ENCODE peak calls at places on chromosomes 2 and 18, in ten cellular contexts. L, Z, B, G, V, Y, W, F, I and K are unnamed samples.
A peak's percentile ranks its signal among the peaks of the same experiment; 100 is the strongest.

GRCh38 chr2:103165836-103166235 is 404.0 kb downstream of the TMEM182 start:
- DNase-seq in L (no peak), Z (no peak), B (no peak), G (no peak), V (no peak), Y (no peak), W (no peak), F (no peak), I (no peak), K (no peak)

GRCh38 chr2:203846490-203847105 is 21.0 kb upstream of the CTLA4 start:
- DNase-seq in L (no peak), Z (peak; percentile 36), B (no peak), G (no peak), V (no peak), Y (no peak), W (peak; percentile 40), F (no peak), I (no peak), K (no peak)

GRCh38 chr2:20553580-20553979 is 97.3 kb downstream of the HS1BP3 start:
- DNase-seq in L (no peak), Z (no peak), B (no peak), G (no peak), V (no peak), Y (no peak), W (no peak), F (no peak), I (no peak), K (no peak)

GRCh38 chr2:160491922-160492371 is 1.7 kb downstream of the RBMS1 start:
- DNase-seq in L (peak; percentile 38), Z (no peak), B (no peak), G (no peak), V (no peak), Y (peak; percentile 45), W (no peak), F (no peak), I (no peak), K (peak; percentile 65)

GRCh38 chr2:236711440-236711839 is 141.8 kb downstream of the ACKR3 start:
- DNase-seq in L (no peak), Z (no peak), B (no peak), G (no peak), V (no peak), Y (peak; percentile 89), W (peak; percentile 46), F (no peak), I (no peak), K (no peak)

GRCh38 chr2:120722603-120723421 is 12.9 kb upstream of the GLI2 start:
- DNase-seq in L (no peak), Z (no peak), B (no peak), G (no peak), V (no peak), Y (peak; percentile 44), W (no peak), F (no peak), I (no peak), K (peak; percentile 68)

GRCh38 chr18:8882632-8883408 is 177.5 kb downstream of the MTCL1 start:
- DNase-seq in L (no peak), Z (no peak), B (peak; percentile 95), G (no peak), V (no peak), Y (peak; percentile 93), W (no peak), F (peak; percentile 40), I (no peak), K (peak; percentile 7)

GRCh38 chr2:138207531-138207930 is 243.3 kb downstream of the HNMT start:
- DNase-seq in L (no peak), Z (no peak), B (no peak), G (no peak), V (no peak), Y (no peak), W (no peak), F (no peak), I (no peak), K (no peak)

GRCh38 chr18:48124857-48125626 is 194.6 kb upstream of the SMAD2 start:
- DNase-seq in L (no peak), Z (no peak), B (no peak), G (no peak), V (no peak), Y (no peak), W (no peak), F (no peak), I (no peak), K (no peak)

GRCh38 chr2:20578895-20579825 is 71.7 kb downstream of the HS1BP3 start:
- DNase-seq in L (peak; percentile 91), Z (peak; percentile 83), B (peak; percentile 92), G (no peak), V (no peak), Y (peak; percentile 94), W (peak; percentile 90), F (no peak), I (no peak), K (peak; percentile 100)

GRCh38 chr18:48060346-48060745 is 129.9 kb upstream of the SMAD2 start:
- DNase-seq in L (no peak), Z (no peak), B (no peak), G (peak; percentile 2), V (no peak), Y (no peak), W (no peak), F (no peak), I (no peak), K (no peak)

GRCh38 chr2:25123682-25124081 is 44.7 kb downstream of the POMC start:
- DNase-seq in L (no peak), Z (no peak), B (no peak), G (no peak), V (no peak), Y (no peak), W (no peak), F (no peak), I (no peak), K (no peak)

GRCh38 chr2:143481231-143481613 is 352.0 kb downstream of the ARHGAP15 start:
- DNase-seq in L (no peak), Z (no peak), B (no peak), G (no peak), V (no peak), Y (no peak), W (peak; percentile 20), F (no peak), I (no peak), K (no peak)

GRCh38 chr2:236161082-236161462 is 7.1 kb downstream of the GBX2 start:
- DNase-seq in L (no peak), Z (no peak), B (no peak), G (no peak), V (no peak), Y (no peak), W (no peak), F (no peak), I (no peak), K (no peak)

GRCh38 chr2:180657054-180657453 is 323.4 kb upstream of the UBE2E3 start:
- DNase-seq in L (peak; percentile 60), Z (no peak), B (peak; percentile 48), G (no peak), V (no peak), Y (peak; percentile 90), W (no peak), F (no peak), I (peak; percentile 27), K (no peak)

GRCh38 chr2:177679611-177680530 is 287.3 kb downstream of the AGPS start:
- DNase-seq in L (no peak), Z (no peak), B (no peak), G (no peak), V (no peak), Y (no peak), W (peak; percentile 26), F (no peak), I (no peak), K (peak; percentile 50)

GRCh38 chr18:64110692-64111480 is 38.0 kb downstream of the LINC00305 start:
- DNase-seq in L (peak; percentile 16), Z (no peak), B (no peak), G (no peak), V (no peak), Y (no peak), W (no peak), F (peak; percentile 56), I (no peak), K (no peak)

GRCh38 chr2:43159797-43160196 is 66.6 kb downstream of the ZFP36L2 start:
- DNase-seq in L (no peak), Z (no peak), B (no peak), G (no peak), V (no peak), Y (no peak), W (no peak), F (no peak), I (no peak), K (no peak)

GRCh38 chr18:9516437-9517064 is 41.2 kb downstream of the RALBP1 start:
- DNase-seq in L (peak; percentile 42), Z (no peak), B (peak; percentile 8), G (no peak), V (no peak), Y (peak; percentile 79), W (no peak), F (no peak), I (no peak), K (peak; percentile 65)

DNA sequence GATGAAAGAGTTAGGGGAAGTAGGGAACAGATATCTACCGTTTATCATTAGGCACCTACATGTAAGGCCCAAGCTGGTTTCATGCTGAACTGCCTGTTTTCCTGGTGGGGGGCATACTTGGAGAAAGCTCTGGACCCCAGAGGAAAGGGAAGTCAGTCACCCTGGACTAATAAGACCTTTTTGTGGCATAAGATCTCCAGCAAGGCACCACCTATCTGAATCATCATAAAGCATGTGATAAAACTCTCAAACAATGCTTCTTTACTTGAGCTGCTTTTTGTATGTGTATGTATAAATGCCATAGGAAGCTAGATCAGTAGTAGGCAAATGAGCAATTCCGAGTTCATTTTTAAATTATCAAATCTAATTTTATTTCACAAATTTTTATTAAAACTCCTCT is 104.8 kb downstream of the TANC1 start:
- DNase-seq in L (no peak), Z (no peak), B (no peak), G (no peak), V (no peak), Y (peak; percentile 60), W (no peak), F (no peak), I (no peak), K (peak; percentile 79)
- H3K27ac ChIP-seq in L (peak overlapping the region; percentile 33), Z (no peak overlapping the region), B (no peak overlapping the region), G (no peak overlapping the region), V (no peak overlapping the region), Y (peak overlapping the region; percentile 84), W (no peak overlapping the region), F (no peak overlapping the region), I (peak overlapping the region; percentile 31), K (peak overlapping the region; percentile 85)

GRCh38 chr18:45802814-45803492 is 22.5 kb upstream of the SIGLEC15 start:
- DNase-seq in L (peak; percentile 78), Z (no peak), B (peak; percentile 93), G (no peak), V (no peak), Y (peak; percentile 87), W (no peak), F (no peak), I (peak; percentile 84), K (peak; percentile 94)
- H3K27ac ChIP-seq in L (peak overlapping the region; percentile 76), Z (no peak overlapping the region), B (peak overlapping the region; percentile 86), G (no peak overlapping the region), V (no peak overlapping the region), Y (peak overlapping the region; percentile 100), W (no peak overlapping the region), F (no peak overlapping the region), I (peak overlapping the region; percentile 81), K (peak overlapping the region; percentile 88)

GRCh38 chr2:27736890-27737204 is 34.7 kb upstream of the MRPL33 start:
- DNase-seq in L (no peak), Z (no peak), B (no peak), G (no peak), V (no peak), Y (no peak), W (no peak), F (no peak), I (no peak), K (no peak)
- H3K27ac ChIP-seq in L (peak overlapping the region; percentile 94), Z (peak overlapping the region; percentile 89), B (no peak overlapping the region), G (no peak overlapping the region), V (no peak overlapping the region), Y (no peak overlapping the region), W (peak overlapping the region; percentile 82), F (no peak overlapping the region), I (no peak overlapping the region), K (peak overlapping the region; percentile 51)

GRCh38 chr18:46253498-46253897 is 149.3 kb downstream of the HAUS1 start:
- DNase-seq in L (no peak), Z (no peak), B (no peak), G (no peak), V (no peak), Y (peak; percentile 6), W (no peak), F (no peak), I (no peak), K (no peak)
- H3K27ac ChIP-seq in L (no peak overlapping the region), Z (no peak overlapping the region), B (no peak overlapping the region), G (no peak overlapping the region), V (no peak overlapping the region), Y (no peak overlapping the region), W (no peak overlapping the region), F (no peak overlapping the region), I (no peak overlapping the region), K (no peak overlapping the region)